ENCODE peak calls at places on chromosomes 12 and 14, in six cellular contexts. C, M, Y, Q, J and F are unnamed samples.

GRCh38 chr12:95881331-95881955 is 22.7 kb downstream of the SNRPF start:
- DNase-seq in C (peak), M (no peak), Y (no peak), Q (no peak), J (no peak), F (no peak)

GRCh38 chr12:15152456-15152855 is 68.8 kb downstream of the RERG start:
- DNase-seq in C (no peak), M (no peak), Y (no peak), Q (no peak), J (no peak), F (no peak)

GRCh38 chr12:57005980-57006808 is at the start of gene ZBTB39:
- DNase-seq in C (no peak), M (peak), Y (peak), Q (peak), J (no peak), F (no peak)

GRCh38 chr14:101478796-101479410 is 82.4 kb upstream of the DIO3 start:
- DNase-seq in C (no peak), M (no peak), Y (no peak), Q (no peak), J (no peak), F (no peak)

GRCh38 chr12:117525766-117526165 is 164.3 kb upstream of the NOS1 start:
- DNase-seq in C (no peak), M (no peak), Y (no peak), Q (no peak), J (no peak), F (no peak)

GRCh38 chr14:45526715-45527549 is 273.9 kb upstream of the MIS18BP1 start:
- DNase-seq in C (no peak), M (peak), Y (peak), Q (no peak), J (no peak), F (peak)

GRCh38 chr14:36518586-36519430 is 1.2 kb downstream of the NKX2-1 start:
- DNase-seq in C (no peak), M (peak), Y (no peak), Q (no peak), J (no peak), F (no peak)

GRCh38 chr14:100890451-100890850 is 13.1 kb downstream of the RTL1 start:
- DNase-seq in C (no peak), M (no peak), Y (no peak), Q (no peak), J (no peak), F (no peak)

GRCh38 chr12:53069621-53070410 is 9.4 kb downstream of the SPRYD3 start:
- DNase-seq in C (no peak), M (no peak), Y (no peak), Q (no peak), J (no peak), F (no peak)

GRCh38 chr14:30553311-30553989 is 5.5 kb upstream of the G2E3 start:
- DNase-seq in C (peak), M (no peak), Y (no peak), Q (peak), J (no peak), F (peak)

GRCh38 chr12:70609203-70609602 is 28.0 kb downstream of the PTPRB start:
- DNase-seq in C (no peak), M (no peak), Y (no peak), Q (peak), J (no peak), F (no peak)

GRCh38 chr12:51669996-51670395 is 79.0 kb downstream of the SCN8A start:
- DNase-seq in C (no peak), M (no peak), Y (no peak), Q (no peak), J (no peak), F (no peak)

GRCh38 chr12:54593135-54593534 is 4.7 kb upstream of the PPP1R1A start:
- DNase-seq in C (no peak), M (no peak), Y (no peak), Q (no peak), J (no peak), F (no peak)

GRCh38 chr12:24560867-24561266 is 388.0 kb downstream of the BCAT1 start:
- DNase-seq in C (no peak), M (no peak), Y (no peak), Q (no peak), J (no peak), F (no peak)

GRCh38 chr12:115413626-115414025 is 729.7 kb upstream of the TBX3 start:
- DNase-seq in C (no peak), M (no peak), Y (no peak), Q (no peak), J (no peak), F (no peak)

GRCh38 chr14:75322746-75323145 is 44.1 kb downstream of the FOS start:
- DNase-seq in C (no peak), M (no peak), Y (no peak), Q (no peak), J (no peak), F (no peak)

GRCh38 chr12:68675098-68675842 is 11.5 kb upstream of the NUP107 start:
- DNase-seq in C (no peak), M (no peak), Y (no peak), Q (peak), J (no peak), F (no peak)

GRCh38 chr14:22569749-22570131 is 19.3 kb downstream of the DAD1 start:
- DNase-seq in C (no peak), M (no peak), Y (no peak), Q (no peak), J (no peak), F (no peak)

GRCh38 chr14:24806061-24806678 is 172.2 kb upstream of the GZMB start:
- DNase-seq in C (no peak), M (peak), Y (peak), Q (peak), J (peak), F (peak)

GRCh38 chr14:94767321-94767878 is 2.5 kb downstream of the GSC start:
- DNase-seq in C (no peak), M (peak), Y (no peak), Q (no peak), J (no peak), F (no peak)